ENCODE peak calls at places on chromosomes 3 and 15, in seven cellular contexts. One of them, this sample, is unnamed.

GRCh38 chr3:66400381-66401156 is 100.3 kb downstream of the LRIG1 start:
- DNase-seq in K562: no peak
- DNase-seq in tibial nerve: no peak
- DNase-seq in A549: no peak
- DNase-seq in SK-N-SH: no peak
- DNase-seq in esophagus muscularis mucosa: no peak
- DNase-seq in ovary: no peak
- DNase-seq in this sample: peak

GRCh38 chr15:78071378-78071777 is 6.1 kb downstream of the TBC1D2B start:
- DNase-seq in K562: no peak
- DNase-seq in tibial nerve: no peak
- DNase-seq in A549: no peak
- DNase-seq in SK-N-SH: no peak
- DNase-seq in esophagus muscularis mucosa: no peak
- DNase-seq in ovary: no peak
- DNase-seq in this sample: no peak

GRCh38 chr15:69576035-69576526 is 123.5 kb downstream of the RPLP1 start:
- DNase-seq in K562: no peak
- DNase-seq in tibial nerve: no peak
- DNase-seq in A549: peak
- DNase-seq in SK-N-SH: peak
- DNase-seq in esophagus muscularis mucosa: no peak
- DNase-seq in ovary: no peak
- DNase-seq in this sample: no peak

GRCh38 chr3:98513136-98513535 is 9.6 kb downstream of the CLDND1 start:
- DNase-seq in K562: no peak
- DNase-seq in tibial nerve: no peak
- DNase-seq in A549: no peak
- DNase-seq in SK-N-SH: no peak
- DNase-seq in esophagus muscularis mucosa: no peak
- DNase-seq in ovary: no peak
- DNase-seq in this sample: no peak

GRCh38 chr3:197487911-197488391 is 67.8 kb downstream of the BDH1 start:
- DNase-seq in K562: no peak
- DNase-seq in tibial nerve: peak
- DNase-seq in A549: peak
- DNase-seq in SK-N-SH: no peak
- DNase-seq in esophagus muscularis mucosa: no peak
- DNase-seq in ovary: no peak
- DNase-seq in this sample: no peak

GRCh38 chr15:50945725-50946124 is 37.2 kb downstream of the AP4E1 start:
- DNase-seq in K562: no peak
- DNase-seq in tibial nerve: no peak
- DNase-seq in A549: no peak
- DNase-seq in SK-N-SH: no peak
- DNase-seq in esophagus muscularis mucosa: no peak
- DNase-seq in ovary: no peak
- DNase-seq in this sample: no peak

GRCh38 chr3:33139996-33140395 is 26.2 kb downstream of the CRTAP start:
- DNase-seq in K562: no peak
- DNase-seq in tibial nerve: no peak
- DNase-seq in A549: no peak
- DNase-seq in SK-N-SH: no peak
- DNase-seq in esophagus muscularis mucosa: no peak
- DNase-seq in ovary: no peak
- DNase-seq in this sample: no peak

GRCh38 chr15:80991446-80991845 is 1.8 kb upstream of the MESD start:
- DNase-seq in K562: peak
- DNase-seq in tibial nerve: peak
- DNase-seq in A549: no peak
- DNase-seq in SK-N-SH: no peak
- DNase-seq in esophagus muscularis mucosa: no peak
- DNase-seq in ovary: no peak
- DNase-seq in this sample: peak

GRCh38 chr3:158725348-158725966 is 6.8 kb downstream of the RARRES1 start:
- DNase-seq in K562: no peak
- DNase-seq in tibial nerve: no peak
- DNase-seq in A549: peak
- DNase-seq in SK-N-SH: no peak
- DNase-seq in esophagus muscularis mucosa: no peak
- DNase-seq in ovary: peak
- DNase-seq in this sample: peak

GRCh38 chr3:50150863-50151686 is 4.0 kb upstream of the SEMA3F start:
- DNase-seq in K562: no peak
- DNase-seq in tibial nerve: no peak
- DNase-seq in A549: no peak
- DNase-seq in SK-N-SH: peak
- DNase-seq in esophagus muscularis mucosa: no peak
- DNase-seq in ovary: no peak
- DNase-seq in this sample: no peak

GRCh38 chr3:118760611-118761606 is 273.7 kb downstream of the IGSF11 start:
- DNase-seq in K562: no peak
- DNase-seq in tibial nerve: no peak
- DNase-seq in A549: no peak
- DNase-seq in SK-N-SH: peak
- DNase-seq in esophagus muscularis mucosa: no peak
- DNase-seq in ovary: no peak
- DNase-seq in this sample: no peak
- TF ChIP-seq CTCF in K562: no peak
- TF ChIP-seq CTCF in tibial nerve: no peak
- TF ChIP-seq CTCF in A549: no peak
- TF ChIP-seq CTCF in SK-N-SH: no peak
- TF ChIP-seq CTCF in esophagus muscularis mucosa: no peak
- TF ChIP-seq CTCF in ovary: no peak
- TF ChIP-seq CTCF in this sample: no peak

DNA sequence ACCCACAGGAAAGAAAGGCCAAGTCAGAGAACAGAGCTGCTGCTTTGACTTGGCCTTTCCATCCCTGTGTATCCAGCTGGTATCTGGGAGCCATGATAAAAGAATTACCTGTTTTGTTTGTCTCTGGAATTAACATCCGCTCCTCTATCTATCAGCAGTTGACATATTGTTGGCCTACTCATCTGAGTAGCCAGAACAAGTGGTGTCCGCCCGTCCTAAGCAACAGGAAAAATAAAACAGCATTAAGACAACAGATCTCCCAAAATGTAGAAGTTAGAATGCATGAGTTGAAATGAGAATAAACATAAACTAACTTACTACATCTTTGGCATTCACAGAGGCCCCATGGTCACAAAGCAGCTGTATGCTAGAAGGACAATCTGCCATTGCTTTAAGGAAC is 75.9 kb downstream of the UACA start:
- DNase-seq in K562: no peak
- DNase-seq in tibial nerve: no peak
- DNase-seq in A549: no peak
- DNase-seq in SK-N-SH: no peak
- DNase-seq in esophagus muscularis mucosa: no peak
- DNase-seq in ovary: no peak
- DNase-seq in this sample: no peak
- TF ChIP-seq EP300 in K562: no peak
- TF ChIP-seq EP300 in tibial nerve: no peak
- TF ChIP-seq EP300 in A549: no peak
- TF ChIP-seq EP300 in SK-N-SH: no peak
- TF ChIP-seq EP300 in esophagus muscularis mucosa: no peak
- TF ChIP-seq EP300 in ovary: no peak
- TF ChIP-seq EP300 in this sample: no peak

DNA sequence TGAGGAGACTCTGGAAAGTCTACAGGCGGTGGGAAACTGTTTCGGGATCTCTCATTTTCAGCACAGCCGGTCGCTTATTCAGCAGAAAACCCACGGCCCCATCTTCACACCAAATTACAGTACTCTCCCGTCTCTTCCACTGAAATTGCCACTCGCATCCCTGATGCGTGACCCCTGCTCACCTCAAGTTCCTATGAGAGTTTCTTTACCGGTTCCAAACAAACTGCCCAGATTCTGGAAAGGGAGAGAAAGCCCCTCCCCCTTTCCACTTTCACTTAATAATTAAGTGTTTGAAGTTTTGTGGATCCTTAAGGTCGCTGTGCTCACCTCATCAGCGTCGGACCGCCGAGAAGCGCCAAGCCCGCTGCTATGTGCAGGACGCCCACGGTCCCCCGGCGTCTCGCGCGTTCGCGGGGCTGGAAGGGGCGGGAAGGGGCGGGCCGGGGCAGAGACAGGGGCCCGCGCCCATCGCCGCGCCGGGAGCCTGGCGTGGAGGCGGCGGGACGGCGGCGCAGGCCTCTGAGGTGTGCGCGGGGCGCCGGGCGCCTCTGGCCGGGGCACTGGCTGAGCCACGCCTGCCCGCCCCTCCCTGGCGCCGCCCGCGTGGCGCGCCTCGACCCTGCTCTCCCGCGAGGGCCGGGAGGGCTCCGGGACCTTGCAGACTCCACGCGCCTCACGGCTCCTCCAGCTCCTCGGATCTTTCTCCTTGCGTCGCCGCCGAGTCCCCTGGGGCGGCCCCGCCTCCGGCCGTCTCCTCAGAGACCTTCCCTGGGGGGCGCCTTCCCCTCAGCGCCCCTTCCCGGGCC is at the start of gene GPR156:
- DNase-seq in K562: peak
- DNase-seq in tibial nerve: no peak
- DNase-seq in A549: peak
- DNase-seq in SK-N-SH: peak
- DNase-seq in esophagus muscularis mucosa: no peak
- DNase-seq in ovary: peak
- DNase-seq in this sample: no peak
- H3K4me3 ChIP-seq in K562: peak
- H3K4me3 ChIP-seq in tibial nerve: peak
- H3K4me3 ChIP-seq in A549: peak
- H3K4me3 ChIP-seq in SK-N-SH: peak
- H3K4me3 ChIP-seq in esophagus muscularis mucosa: peak
- H3K4me3 ChIP-seq in ovary: peak
- H3K4me3 ChIP-seq in this sample: peak

DNA sequence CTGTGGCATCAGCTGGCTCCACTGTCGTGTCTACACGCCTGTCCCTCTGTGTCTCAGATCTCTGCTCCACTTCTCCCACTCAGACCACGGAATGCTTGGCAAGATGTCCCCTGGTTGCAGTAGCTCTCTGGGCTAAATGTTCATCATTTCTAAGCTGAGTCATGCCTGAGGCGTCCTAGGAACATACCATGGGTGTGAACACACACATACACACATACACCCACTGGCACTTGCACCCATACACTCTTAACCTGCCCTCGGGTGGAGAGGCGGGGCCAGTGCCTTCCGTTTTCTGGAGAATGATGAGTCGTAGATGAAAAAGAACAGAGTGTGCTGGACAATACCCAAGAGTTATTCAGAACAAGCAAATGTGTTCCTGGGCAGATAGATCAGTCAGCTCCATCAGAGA is 72.4 kb downstream of the SENP2 start:
- DNase-seq in K562: no peak
- DNase-seq in tibial nerve: peak
- DNase-seq in A549: peak
- DNase-seq in SK-N-SH: no peak
- DNase-seq in esophagus muscularis mucosa: peak
- DNase-seq in ovary: peak
- DNase-seq in this sample: peak
- TF ChIP-seq CTCF in K562: no peak
- TF ChIP-seq CTCF in tibial nerve: no peak
- TF ChIP-seq CTCF in A549: no peak
- TF ChIP-seq CTCF in SK-N-SH: no peak
- TF ChIP-seq CTCF in esophagus muscularis mucosa: no peak
- TF ChIP-seq CTCF in ovary: no peak
- TF ChIP-seq CTCF in this sample: no peak

DNA sequence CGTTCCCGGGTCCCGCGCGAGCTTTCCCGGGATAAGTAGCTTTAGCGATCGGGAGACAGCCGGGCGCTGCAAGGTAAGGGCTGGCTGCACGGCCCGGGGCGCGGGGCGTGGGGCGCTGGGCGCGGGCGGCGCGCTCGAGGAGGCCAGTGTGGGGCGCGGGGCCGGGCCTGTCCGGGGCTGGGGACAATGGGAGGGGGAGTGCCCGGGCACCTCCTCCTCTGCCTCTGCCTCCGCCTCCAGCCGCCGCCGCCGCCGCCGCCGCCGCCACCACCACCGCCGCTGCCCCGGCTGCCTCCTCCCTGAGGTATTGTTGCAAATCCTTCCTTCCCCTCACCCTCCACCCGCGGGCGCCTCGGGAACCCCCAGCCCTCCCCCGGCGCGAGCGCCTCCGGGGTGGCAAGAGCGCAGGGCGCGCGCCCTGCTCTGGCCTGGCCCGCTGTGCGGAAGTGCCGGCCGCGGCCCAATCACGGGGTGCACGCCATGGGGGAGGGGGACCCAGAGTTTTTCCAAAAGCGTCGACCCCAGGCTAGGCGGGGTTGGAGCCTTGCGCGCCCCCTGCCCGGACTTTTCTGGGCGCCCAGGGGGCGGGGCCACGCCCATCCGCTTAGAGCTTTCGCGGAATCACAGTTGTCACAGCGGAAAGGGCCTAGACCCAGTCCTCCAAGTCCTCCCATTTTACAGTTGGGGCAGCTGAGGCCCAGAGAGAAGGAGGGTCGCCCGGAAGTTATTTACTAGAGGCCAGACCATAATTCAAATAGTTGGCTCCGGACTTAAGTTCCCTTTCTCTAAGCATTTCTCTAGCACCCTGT is at the start of gene LPP:
- DNase-seq in K562: no peak
- DNase-seq in tibial nerve: no peak
- DNase-seq in A549: peak
- DNase-seq in SK-N-SH: peak
- DNase-seq in esophagus muscularis mucosa: peak
- DNase-seq in ovary: peak
- DNase-seq in this sample: peak
- TF ChIP-seq EP300 in K562: no peak
- TF ChIP-seq EP300 in tibial nerve: peak
- TF ChIP-seq EP300 in A549: peak
- TF ChIP-seq EP300 in SK-N-SH: peak
- TF ChIP-seq EP300 in esophagus muscularis mucosa: no peak
- TF ChIP-seq EP300 in ovary: no peak
- TF ChIP-seq EP300 in this sample: peak